ENCODE peak calls at places on chromosomes 2 and 18, in four cellular contexts. G, R, Q and Z are unnamed samples.

GRCh38 chr2:159137511-159138101 is 148.9 kb downstream of the WDSUB1 start:
- DNase-seq in G (no peak), R (no peak), Q (no peak), Z (no peak)

GRCh38 chr2:175804130-175804529 is 197.9 kb downstream of the LNPK start:
- DNase-seq in R (no peak), G (no peak), Q (no peak), Z (no peak)

GRCh38 chr18:79942786-79943607 is 8.5 kb downstream of the SLC66A2 start:
- DNase-seq in Q (no peak), G (no peak), R (no peak), Z (no peak)

GRCh38 chr2:187078297-187078696 is 229.3 kb upstream of the ZSWIM2 start:
- DNase-seq in G (peak; percentile 23), Q (no peak), R (no peak), Z (no peak)

GRCh38 chr2:84846041-84846663 is 34.7 kb downstream of the TRABD2A start:
- DNase-seq in R (no peak), G (no peak), Q (no peak), Z (no peak)

GRCh38 chr18:36808681-36809080 is 20.1 kb downstream of the TPGS2 start:
- DNase-seq in R (no peak), Q (no peak), G (no peak), Z (no peak)

GRCh38 chr2:107383706-107384105 is 443.0 kb upstream of the RGPD4 start:
- DNase-seq in Q (no peak), G (no peak), R (no peak), Z (no peak)

GRCh38 chr2:28975671-28976070 is 5.4 kb upstream of the TOGARAM2 start:
- DNase-seq in Q (no peak), G (no peak), R (no peak), Z (no peak)

GRCh38 chr2:13652531-13653313 is 936.0 kb downstream of the TRIB2 start:
- DNase-seq in R (no peak), G (no peak), Q (no peak), Z (no peak)

GRCh38 chr18:76754381-76754780 is 68.0 kb upstream of the ZNF236 start:
- DNase-seq in R (no peak), G (peak; percentile 78), Q (no peak), Z (no peak)

GRCh38 chr2:188415754-188416083 is 124.0 kb downstream of the GULP1 start:
- DNase-seq in G (no peak), Q (no peak), R (no peak), Z (no peak)

GRCh38 chr2:207558106-207558505 is 28.3 kb downstream of the CREB1 start:
- DNase-seq in R (no peak), G (no peak), Q (no peak), Z (no peak)

GRCh38 chr18:11163668-11164067 is 14.3 kb upstream of the PIEZO2 start:
- DNase-seq in G (no peak), Q (no peak), R (no peak), Z (peak; percentile 64)

GRCh38 chr2:131835621-131836091 is 308.0 kb downstream of the CCDC74A start:
- DNase-seq in Q (no peak), G (no peak), R (no peak), Z (no peak)

GRCh38 chr18:26233208-26233607 is 7.0 kb downstream of the TAF4B start:
- DNase-seq in Q (no peak), R (no peak), G (peak; percentile 10), Z (peak; percentile 40)

GRCh38 chr2:186042207-186043028 is 303.8 kb downstream of the FSIP2 start:
- DNase-seq in Q (no peak), R (no peak), G (no peak), Z (no peak)

GRCh38 chr2:70516596-70516995 is 37.0 kb downstream of the TGFA start:
- DNase-seq in Q (no peak), G (no peak), R (peak; percentile 24), Z (no peak)

GRCh38 chr2:28082131-28082530 is 191.6 kb downstream of the BABAM2 start:
- DNase-seq in Q (no peak), G (no peak), R (no peak), Z (no peak)

GRCh38 chr2:29260151-29260772 is 145.0 kb downstream of the CLIP4 start:
- DNase-seq in Q (no peak), G (no peak), R (no peak), Z (no peak)

GRCh38 chr2:48249093-48249492 is 280.9 kb upstream of the STON1 start:
- DNase-seq in G (no peak), Q (no peak), R (no peak), Z (no peak)

GRCh38 chr2:204608261-204608660 is 63.0 kb downstream of the PARD3B start:
- DNase-seq in Q (no peak), R (no peak), G (no peak), Z (no peak)

GRCh38 chr18:3135536-3135935 is 84.2 kb downstream of the MYOM1 start:
- DNase-seq in G (no peak), R (no peak), Q (no peak), Z (no peak)

GRCh38 chr2:164369416-164369815 is 251.9 kb downstream of the GRB14 start:
- DNase-seq in G (no peak), R (no peak), Q (no peak), Z (no peak)

GRCh38 chr2:2026252-2026831 is 282.0 kb upstream of the PXDN start:
- DNase-seq in G (peak; percentile 12), R (no peak), Q (no peak), Z (no peak)

GRCh38 chr18:76441002-76441667 is 53.9 kb downstream of the ZNF516 start:
- DNase-seq in R (no peak), Q (no peak), G (no peak), Z (no peak)

GRCh38 chr2:239805414-239805813 is 219.7 kb downstream of the NDUFA10 start:
- DNase-seq in Q (no peak), G (no peak), R (no peak), Z (no peak)

GRCh38 chr2:10087360-10087759 is 7.1 kb upstream of the CYS1 start:
- DNase-seq in R (no peak), G (no peak), Q (no peak), Z (no peak)

GRCh38 chr2:224085246-224085645 is 46.2 kb upstream of the SERPINE2 start:
- DNase-seq in G (peak; percentile 23), R (no peak), Q (no peak), Z (no peak)

GRCh38 chr2:132560562-132560961 is 109.4 kb downstream of the LYPD1 start:
- DNase-seq in G (no peak), Q (no peak), R (no peak), Z (no peak)

GRCh38 chr2:189702071-189702470 is 27.6 kb downstream of the ANKAR start:
- DNase-seq in G (peak; percentile 21), Q (no peak), R (no peak), Z (no peak)

GRCh38 chr18:79916546-79917350 is 34.7 kb downstream of the SLC66A2 start:
- DNase-seq in Q (no peak), R (no peak), G (no peak), Z (no peak)

GRCh38 chr2:147689510-147689909 is 155.3 kb upstream of the ACVR2A start:
- DNase-seq in R (peak; percentile 77), G (no peak), Q (no peak), Z (no peak)

GRCh38 chr2:46776687-46777327 is 138.8 kb downstream of the MCFD2 start:
- DNase-seq in Q (peak; percentile 31), G (peak; percentile 69), R (no peak), Z (peak; percentile 68)

DNA sequence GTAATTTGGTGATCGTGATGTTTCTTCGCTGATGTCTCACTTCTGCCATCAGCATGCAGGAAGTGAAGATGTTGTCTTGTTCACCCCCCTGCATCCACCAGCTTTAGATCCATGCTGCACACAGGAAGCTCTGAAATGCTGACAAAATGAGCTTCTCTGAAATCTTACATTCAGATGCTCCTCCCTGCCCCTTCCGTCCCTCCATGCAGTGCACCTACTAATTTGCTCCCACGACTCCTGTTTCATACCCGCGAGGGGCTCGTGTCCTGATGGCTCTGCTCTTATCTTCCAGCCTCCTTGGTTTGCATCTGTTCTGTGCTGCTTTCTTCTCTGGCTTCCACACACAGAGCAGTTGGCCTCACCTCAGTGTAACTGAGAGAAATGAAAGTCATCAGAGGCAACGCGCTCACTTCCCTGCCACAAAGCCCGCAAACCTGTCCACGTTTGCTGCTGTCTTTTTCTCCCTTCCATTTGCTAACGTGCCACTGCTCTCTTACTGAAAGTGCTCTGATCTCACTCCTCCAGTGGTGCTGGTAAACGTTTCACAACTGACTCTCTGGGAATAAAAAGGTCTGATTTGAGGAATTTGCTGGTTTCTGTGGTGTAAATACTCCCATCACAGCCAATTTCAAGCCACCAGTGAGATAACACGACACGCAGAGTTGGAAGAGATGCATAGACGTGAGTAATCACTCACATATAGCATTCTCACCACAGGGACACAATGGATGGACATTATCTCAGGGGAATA is 41.0 kb upstream of the MGAT4A start:
- DNase-seq in G (no peak), Q (no peak), R (no peak), Z (no peak)
- TF ChIP-seq CBFB in G (no peak), Q (no peak), R (no peak), Z (no peak)

GRCh38 chr18:6743988-6744387 is 14.5 kb downstream of the ARHGAP28 start:
- DNase-seq in G (no peak), R (no peak), Q (no peak), Z (no peak)
- TF ChIP-seq CBFB in G (no peak), R (no peak), Q (no peak), Z (no peak)

DNA sequence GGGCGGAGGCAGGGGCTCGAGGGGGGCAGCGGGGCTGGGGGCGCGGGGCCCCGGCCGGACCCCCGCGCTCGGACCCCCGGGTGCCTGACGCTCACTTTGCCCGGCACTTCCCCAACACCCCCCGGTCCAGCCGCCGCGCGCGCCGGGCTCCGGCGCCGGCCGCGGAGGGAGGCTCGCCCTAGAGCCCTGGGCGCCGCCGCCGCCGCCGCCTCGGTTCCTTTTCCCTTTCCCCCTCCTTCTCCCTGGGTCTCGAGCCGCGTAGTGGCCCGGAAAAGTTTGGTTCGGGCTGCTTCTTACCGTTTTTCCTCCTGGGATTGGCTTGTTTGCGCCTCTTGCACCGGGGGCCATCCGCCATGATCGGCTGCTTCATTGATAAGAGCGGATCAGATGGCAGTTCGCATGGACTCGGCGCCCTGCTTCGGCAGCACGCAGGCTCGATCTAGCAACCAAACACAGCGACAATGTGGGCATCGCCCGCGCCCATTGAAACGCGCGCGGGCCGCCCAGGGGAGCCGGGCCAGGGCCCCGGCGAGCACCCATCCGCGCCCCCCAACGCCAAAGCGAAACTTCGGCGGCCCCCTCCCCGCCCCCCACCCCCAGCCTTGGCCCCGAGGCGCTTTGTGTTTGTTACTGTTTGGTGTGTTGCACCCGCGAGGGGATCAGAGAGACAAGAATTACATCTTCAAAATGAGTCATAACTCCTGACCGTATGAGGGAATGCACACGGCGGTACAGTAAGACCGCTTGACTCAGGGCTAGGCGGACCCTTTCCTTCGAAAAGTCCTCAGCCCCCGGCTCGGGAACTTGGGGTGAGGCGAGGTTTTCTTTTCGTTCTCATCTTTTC is 2.7 kb downstream of the ZEB2 start:
- DNase-seq in Q (peak; percentile 62), G (no peak), R (no peak), Z (no peak)
- TF ChIP-seq CBFB in Q (no peak), G (no peak), R (no peak), Z (no peak)

DNA sequence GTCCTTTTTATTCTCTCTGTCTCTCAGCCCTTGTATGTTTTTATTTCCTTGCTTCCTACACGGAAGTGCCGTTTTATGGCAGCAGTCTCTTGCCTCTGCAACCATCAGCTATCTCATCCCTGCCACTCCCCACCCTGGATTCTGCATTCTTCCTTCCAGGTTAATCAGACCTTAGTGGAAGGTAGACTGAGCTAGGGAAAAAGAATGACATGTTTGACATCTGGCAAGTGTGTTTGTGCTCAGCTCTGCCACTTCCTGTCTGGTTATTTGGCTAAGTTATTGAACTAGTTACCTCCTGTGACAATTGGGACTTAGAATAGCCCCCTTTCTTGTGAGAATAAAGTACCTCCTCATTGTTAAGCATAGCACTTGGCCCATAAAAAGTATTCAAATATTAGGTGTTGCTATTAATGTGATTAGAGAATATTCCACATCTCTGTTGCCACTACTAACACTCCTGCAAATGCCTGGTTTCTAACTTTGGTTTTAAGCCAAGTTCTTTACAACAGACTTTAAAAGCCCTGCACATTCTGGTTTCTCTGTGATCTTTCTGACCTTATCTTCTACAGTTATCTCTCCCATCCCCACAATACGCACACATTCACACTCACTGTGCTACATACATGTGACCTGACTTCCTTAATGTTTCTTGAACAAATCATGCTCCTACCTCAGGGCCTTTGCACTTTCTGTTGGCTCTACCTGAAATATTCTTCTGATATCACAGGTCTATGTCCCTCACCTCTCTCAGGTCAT is 10.8 kb upstream of the MAPRE2 start:
- DNase-seq in R (no peak), G (no peak), Q (no peak), Z (no peak)
- TF ChIP-seq CBFB in R (no peak), G (no peak), Q (no peak), Z (no peak)